ENCODE peak calls at places on chromosomes 16 and 17, in five cellular contexts. T is neural progenitor cell, E is HTR-8/SVneo, Z is Ammon's horn, O is cerebellar cortex. R is an unnamed sample.

GRCh38 chr16:67460168-67460567 is 20.8 kb downstream of the ATP6V0D1 start:
- DNase-seq in T (no peak), E (no peak), Z (no peak), O (no peak), R (no peak)

GRCh38 chr16:71172808-71173207 is 57.7 kb downstream of the HYDIN start:
- DNase-seq in T (no peak), E (no peak), Z (no peak), O (no peak), R (no peak)

GRCh38 chr16:89890886-89891657 is 17.7 kb downstream of the TCF25 start:
- DNase-seq in T (no peak), E (no peak), Z (no peak), O (no peak), R (no peak)

GRCh38 chr17:66755101-66755943 is 79.6 kb upstream of the CACNG5 start:
- DNase-seq in T (no peak), E (no peak), Z (no peak), O (no peak), R (no peak)

GRCh38 chr17:58556833-58557250 is 42.4 kb upstream of the MTMR4 start:
- DNase-seq in T (peak; percentile 59), E (no peak), Z (peak; percentile 77), O (no peak), R (no peak)

GRCh38 chr17:31832748-31833147 is 26.3 kb downstream of the COPRS start:
- DNase-seq in T (no peak), E (no peak), Z (no peak), O (no peak), R (no peak)

GRCh38 chr17:64240261-64240740 is 22.8 kb downstream of the TEX2 start:
- DNase-seq in T (peak; percentile 49), E (no peak), Z (no peak), O (no peak), R (no peak)

GRCh38 chr16:4376820-4377572 is 5.3 kb downstream of the VASN start:
- DNase-seq in T (no peak), E (no peak), Z (no peak), O (no peak), R (no peak)

GRCh38 chr16:66483689-66484452 is 56.8 kb downstream of the BEAN1 start:
- DNase-seq in T (peak; percentile 86), E (peak; percentile 87), Z (peak; percentile 88), O (peak; percentile 75), R (peak; percentile 73)

GRCh38 chr16:3964686-3965290 is 84.3 kb upstream of the CREBBP start:
- DNase-seq in T (no peak), E (no peak), Z (no peak), O (no peak), R (no peak)

GRCh38 chr17:71402661-71403141 is 718.1 kb upstream of the SOX9 start:
- DNase-seq in T (no peak), E (no peak), Z (no peak), O (no peak), R (no peak)

GRCh38 chr16:51129105-51129504 is 22.0 kb downstream of the SALL1 start:
- DNase-seq in T (peak; percentile 70), E (no peak), Z (peak; percentile 49), O (no peak), R (no peak)

GRCh38 chr17:40530988-40531971 is 29.9 kb upstream of the TNS4 start:
- DNase-seq in T (no peak), E (no peak), Z (no peak), O (no peak), R (no peak)

GRCh38 chr17:71849783-71850768 is 270.7 kb upstream of the SOX9 start:
- DNase-seq in T (no peak), E (no peak), Z (no peak), O (no peak), R (no peak)

GRCh38 chr17:73550561-73550960 is 93.7 kb downstream of the SDK2 start:
- DNase-seq in T (no peak), E (no peak), Z (no peak), O (no peak), R (no peak)

GRCh38 chr17:8226536-8227237 is 16.3 kb upstream of the AURKB start:
- DNase-seq in T (peak; percentile 94), E (peak; percentile 81), Z (peak; percentile 87), O (peak; percentile 91), R (peak; percentile 86)

GRCh38 chr16:7167651-7168050 is 165.0 kb upstream of the RBFOX1 start:
- DNase-seq in T (no peak), E (no peak), Z (no peak), O (peak; percentile 58), R (peak; percentile 69)

R was measured in G401.